ENCODE peak calls at places on chromosomes 11 and 22, in four cellular contexts. I, G, H and P are unnamed samples.

GRCh38 chr11:35030716-35031213 is 108.2 kb upstream of the CD44 start:
- DNase-seq in G (no peak), H (no peak), I (peak; percentile 78), P (peak; percentile 89)

GRCh38 chr11:28621648-28622215 is 513.5 kb downstream of the METTL15 start:
- DNase-seq in I (no peak), G (no peak), H (no peak), P (no peak)

GRCh38 chr11:76347391-76347790 is 33.5 kb downstream of the THAP12 start:
- DNase-seq in H (no peak), I (no peak), G (no peak), P (no peak)

GRCh38 chr11:68659158-68659921 is 25.0 kb upstream of the GAL start:
- DNase-seq in G (no peak), H (no peak), I (no peak), P (no peak)

GRCh38 chr11:119368121-119369034 is 13.1 kb downstream of the USP2 start:
- DNase-seq in G (no peak), H (no peak), I (no peak), P (no peak)

GRCh38 chr11:86180415-86180814 is 64.1 kb upstream of the EED start:
- DNase-seq in G (no peak), H (no peak), I (no peak), P (no peak)

GRCh38 chr22:25903294-25903693 is 161.3 kb downstream of the MYO18B start:
- DNase-seq in G (peak; percentile 31), I (peak; percentile 71), H (peak; percentile 15), P (no peak)

GRCh38 chr22:42471441-42471840 is 39.2 kb upstream of the NFAM1 start:
- DNase-seq in H (no peak), I (no peak), G (no peak), P (no peak)

GRCh38 chr11:22875869-22876473 is 15.7 kb upstream of the CCDC179 start:
- DNase-seq in G (no peak), H (peak; percentile 74), I (peak; percentile 86), P (peak; percentile 82)

GRCh38 chr11:12144306-12145174 is 34.1 kb downstream of the MICAL2 start:
- DNase-seq in H (no peak), G (no peak), I (no peak), P (peak; percentile 66)

GRCh38 chr11:62245271-62245753 is 3.3 kb downstream of the SCGB1D2 start:
- DNase-seq in I (peak; percentile 71), G (no peak), H (peak; percentile 41), P (peak; percentile 21)

GRCh38 chr11:27718346-27718852 is 18.1 kb upstream of the BDNF start:
- DNase-seq in H (peak; percentile 73), I (peak; percentile 95), G (no peak), P (peak; percentile 48)

GRCh38 chr11:16001899-16002426 is 354.4 kb downstream of the SOX6 start:
- DNase-seq in G (no peak), I (peak; percentile 22), H (peak; percentile 18), P (no peak)

GRCh38 chr11:74282421-74282820 is 29.0 kb downstream of the P4HA3 start:
- DNase-seq in G (no peak), I (no peak), H (no peak), P (no peak)

GRCh38 chr11:134509381-134510068 is 97.5 kb upstream of the B3GAT1 start:
- DNase-seq in G (no peak), I (no peak), H (no peak), P (no peak)

GRCh38 chr22:44931766-44932165 is 78.0 kb downstream of the PHF21B start:
- DNase-seq in I (no peak), H (no peak), G (no peak), P (no peak)

GRCh38 chr11:22079133-22079847 is 113.6 kb upstream of the ANO5 start:
- DNase-seq in H (no peak), G (no peak), I (no peak), P (no peak)

GRCh38 chr11:19742595-19743292 is 30.1 kb downstream of the NAV2 start:
- DNase-seq in G (peak; percentile 49), H (peak; percentile 71), I (peak; percentile 86), P (peak; percentile 81)

GRCh38 chr11:14248577-14248976 is 110.4 kb downstream of the RRAS2 start:
- DNase-seq in G (no peak), H (peak; percentile 47), I (peak; percentile 67), P (no peak)

GRCh38 chr11:46212720-46213119 is 64.7 kb upstream of the CREB3L1 start:
- DNase-seq in I (no peak), G (no peak), H (no peak), P (no peak)

GRCh38 chr11:43516316-43516820 is 157.6 kb downstream of the TTC17 start:
- DNase-seq in G (no peak), H (peak; percentile 70), I (peak; percentile 45), P (no peak)

GRCh38 chr11:69290791-69291190 is 3.2 kb upstream of the MYEOV start:
- DNase-seq in G (no peak), I (no peak), H (no peak), P (no peak)

GRCh38 chr11:119432484-119433368 is 9.8 kb upstream of the THY1 start:
- DNase-seq in I (peak; percentile 62), H (no peak), G (no peak), P (no peak)

GRCh38 chr11:83662494-83662893 is 376.3 kb upstream of the CCDC90B start:
- DNase-seq in H (no peak), G (no peak), I (no peak), P (no peak)

GRCh38 chr22:31451709-31452571 is 37.7 kb downstream of the EIF4ENIF1 start:
- DNase-seq in I (peak; percentile 60), H (no peak), G (no peak), P (peak; percentile 5)

GRCh38 chr11:14358729-14359439 is at the start of gene RRAS2:
- DNase-seq in I (peak; percentile 91), G (no peak), H (peak; percentile 77), P (peak; percentile 75)

GRCh38 chr22:23263651-23264555 is 83.6 kb downstream of the BCR start:
- DNase-seq in I (no peak), G (no peak), H (no peak), P (no peak)

GRCh38 chr22:44085743-44086741 is 61.9 kb downstream of the PARVB start:
- DNase-seq in G (peak; percentile 10), H (no peak), I (peak; percentile 66), P (no peak)

GRCh38 chr11:67999704-68000103 is 4.2 kb downstream of the UNC93B1 start:
- DNase-seq in H (no peak), G (no peak), I (no peak), P (no peak)

GRCh38 chr11:38476808-38477565 is 1879.0 kb upstream of the RAG2 start:
- DNase-seq in G (no peak), H (no peak), I (no peak), P (no peak)

GRCh38 chr11:17637901-17638300 is 81.5 kb upstream of the MYOD1 start:
- DNase-seq in H (no peak), I (no peak), G (no peak), P (no peak)

GRCh38 chr11:80724366-80724765 is 1283.5 kb upstream of the TENM4 start:
- DNase-seq in G (no peak), H (no peak), I (no peak), P (peak; percentile 35)

GRCh38 chr11:118263109-118263508 is 988 bp downstream of the MPZL2 start:
- DNase-seq in I (no peak), H (no peak), G (no peak), P (no peak)

GRCh38 chr11:33899383-33900037 is 7.6 kb upstream of the LMO2 start:
- DNase-seq in G (no peak), H (no peak), I (peak; percentile 61), P (no peak)

GRCh38 chr22:37690901-37691504 is 4.9 kb downstream of the NOL12 start:
- DNase-seq in G (no peak), I (no peak), H (no peak), P (no peak)
- H3K18ac ChIP-seq in G (no peak overlapping the region), I (no peak overlapping the region), H (no peak overlapping the region), P (no peak overlapping the region)

GRCh38 chr11:102268083-102268984 is 49.0 kb upstream of the BIRC3 start:
- DNase-seq in I (peak; percentile 95), H (peak; percentile 64), G (peak; percentile 89), P (peak; percentile 95)
- H3K18ac ChIP-seq in I (no peak overlapping the region), H (peak overlapping the region; percentile 78), G (peak overlapping the region; percentile 21), P (peak overlapping the region; percentile 39)

GRCh38 chr11:102473543-102473942 is 21.0 kb upstream of the TMEM123 start:
- DNase-seq in G (no peak), I (no peak), H (no peak), P (no peak)
- H3K18ac ChIP-seq in G (no peak overlapping the region), I (no peak overlapping the region), H (no peak overlapping the region), P (no peak overlapping the region)

DNA sequence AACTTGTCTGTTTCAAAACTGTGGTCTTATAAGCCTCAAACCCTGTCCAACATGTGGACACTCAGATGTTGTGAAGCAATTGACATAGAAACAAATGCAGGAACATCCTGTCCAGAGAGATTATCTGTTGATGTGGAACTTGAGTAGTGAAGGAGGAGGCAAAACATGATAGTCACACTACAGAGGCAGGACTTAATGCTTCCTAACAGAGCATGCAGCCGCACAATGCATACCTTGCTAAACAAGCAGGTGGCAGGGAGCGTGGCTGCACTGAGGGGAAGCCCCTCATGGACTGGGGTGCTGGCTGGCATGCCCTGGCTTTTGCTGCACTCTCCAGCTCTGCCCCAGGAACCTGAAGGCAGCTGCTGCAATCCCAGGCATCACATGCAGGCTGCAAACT is 5.3 kb downstream of the C22orf39 start:
- DNase-seq in H (no peak), I (no peak), G (no peak), P (no peak)
- H3K18ac ChIP-seq in H (no peak overlapping the region), I (no peak overlapping the region), G (no peak overlapping the region), P (no peak overlapping the region)

GRCh38 chr11:4642043-4642442 is 1.7 kb upstream of the OR51E1 start:
- DNase-seq in G (no peak), H (no peak), I (no peak), P (no peak)
- H3K18ac ChIP-seq in G (no peak overlapping the region), H (no peak overlapping the region), I (no peak overlapping the region), P (no peak overlapping the region)

GRCh38 chr11:44840526-44840925 is 110.2 kb downstream of the TP53I11 start:
- DNase-seq in H (no peak), G (no peak), I (no peak), P (no peak)
- H3K18ac ChIP-seq in H (no peak overlapping the region), G (no peak overlapping the region), I (no peak overlapping the region), P (no peak overlapping the region)

DNA sequence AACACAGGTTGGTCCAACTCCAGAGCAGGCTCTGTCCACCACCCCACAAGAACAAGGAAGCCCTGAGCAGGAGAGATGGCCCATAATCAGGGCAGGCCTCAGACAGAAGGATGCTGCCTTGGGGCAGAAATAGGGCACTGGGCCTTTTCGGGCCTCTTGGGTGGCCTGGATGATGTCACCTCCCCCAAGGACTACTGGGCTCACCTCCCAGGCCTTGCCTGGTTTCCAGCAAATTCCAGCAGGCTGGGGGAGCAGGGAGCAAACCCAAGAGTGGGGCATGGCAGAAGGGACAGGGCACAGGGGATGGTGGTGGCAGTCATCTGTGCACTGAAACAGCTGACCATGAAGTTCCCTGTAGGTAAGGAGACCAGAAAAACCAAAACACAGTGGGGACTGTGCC is 5.3 kb upstream of the NAA40 start:
- DNase-seq in I (no peak), H (no peak), G (no peak), P (no peak)
- H3K18ac ChIP-seq in I (no peak overlapping the region), H (peak overlapping the region; percentile 29), G (no peak overlapping the region), P (no peak overlapping the region)

GRCh38 chr11:115980336-115980735 is 476.1 kb upstream of the CADM1 start:
- DNase-seq in G (no peak), H (no peak), I (no peak), P (no peak)

GRCh38 chr11:115980747-115981475 is 476.7 kb upstream of the CADM1 start:
- DNase-seq in I (no peak), H (no peak), G (no peak), P (no peak)

GRCh38 chr11:115984228-115984627 is 480.0 kb upstream of the CADM1 start:
- DNase-seq in I (no peak), G (no peak), H (no peak), P (no peak)

GRCh38 chr11:115982666-115983065 is 478.5 kb upstream of the CADM1 start:
- DNase-seq in H (no peak), G (no peak), I (no peak), P (no peak)

GRCh38 chr11:115981814-115982471 is 477.7 kb upstream of the CADM1 start:
- DNase-seq in G (no peak), I (no peak), H (no peak), P (no peak)
- H3K18ac ChIP-seq in G (no peak overlapping the region), I (no peak overlapping the region), H (peak overlapping the region; percentile 40), P (no peak overlapping the region)